ENCODE peak calls at places on chromosome 18, in ten cellular contexts. C, O, I, Q, N, K, Y, X, J and D are unnamed samples.

GRCh38 chr18:31648966-31649429 is 35.4 kb downstream of the B4GALT6 start:
- DNase-seq in N (peak; percentile 68), Q (no peak), O (no peak), Y (peak; percentile 27), J (no peak), X (no peak), C (no peak), K (no peak), I (no peak), D (no peak)

GRCh38 chr18:63088262-63088661 is 231.3 kb downstream of the BCL2 start:
- DNase-seq in Y (no peak), C (no peak), N (no peak), I (no peak), X (no peak), O (peak; percentile 74), K (no peak), J (no peak), Q (no peak), D (no peak)

GRCh38 chr18:55234366-55235093 is 275.3 kb upstream of the CCDC68 start:
- DNase-seq in C (peak; percentile 71), X (peak; percentile 85), K (peak; percentile 91), O (peak; percentile 93), N (peak; percentile 58), Y (peak; percentile 61), J (peak; percentile 87), I (peak; percentile 66), Q (no peak), D (peak; percentile 23)

GRCh38 chr18:12597775-12598174 is 60.1 kb downstream of the SPIRE1 start:
- DNase-seq in Q (no peak), J (no peak), O (no peak), K (no peak), I (peak; percentile 59), C (peak; percentile 71), X (peak; percentile 43), Y (peak; percentile 81), N (peak; percentile 89), D (no peak)

GRCh38 chr18:59874166-59874565 is 25.6 kb upstream of the PMAIP1 start:
- DNase-seq in I (no peak), Y (no peak), N (peak; percentile 91), Q (no peak), J (no peak), O (no peak), C (no peak), K (no peak), X (no peak), D (no peak)

GRCh38 chr18:58721586-58722160 is 50.4 kb downstream of the MALT1 start:
- DNase-seq in C (no peak), N (peak; percentile 17), Q (no peak), I (no peak), X (no peak), Y (no peak), K (no peak), J (no peak), O (no peak), D (no peak)

GRCh38 chr18:53796042-53796729 is 428.3 kb downstream of the MBD2 start:
- DNase-seq in Y (no peak), N (peak; percentile 91), C (no peak), I (no peak), K (no peak), Q (no peak), J (no peak), X (no peak), O (no peak), D (no peak)

GRCh38 chr18:69358197-69358895 is 42.3 kb upstream of the DOK6 start:
- DNase-seq in X (no peak), J (no peak), K (no peak), Q (no peak), C (no peak), I (no peak), N (no peak), Y (no peak), O (no peak), D (no peak)

GRCh38 chr18:11994708-11995444 is 13.6 kb downstream of the IMPA2 start:
- DNase-seq in J (no peak), K (no peak), O (peak; percentile 92), Q (no peak), I (peak; percentile 40), X (no peak), Y (no peak), C (no peak), N (no peak), D (no peak)

GRCh38 chr18:28728891-28729290 is 552.0 kb upstream of the CDH2 start:
- DNase-seq in Y (no peak), Q (no peak), N (peak; percentile 36), K (no peak), I (no peak), O (no peak), C (no peak), J (no peak), X (no peak), D (no peak)

GRCh38 chr18:61765097-61765496 is 127.7 kb downstream of the RNF152 start:
- DNase-seq in Y (no peak), J (no peak), I (no peak), X (no peak), Q (no peak), C (no peak), K (no peak), N (peak; percentile 93), O (no peak), D (no peak)

GRCh38 chr18:44786697-44787096 is 106.0 kb downstream of the SETBP1 start:
- DNase-seq in N (no peak), Q (no peak), O (no peak), J (no peak), X (no peak), I (no peak), K (no peak), Y (no peak), C (no peak), D (no peak)

GRCh38 chr18:43692291-43692690 is 415.0 kb upstream of the SYT4 start:
- DNase-seq in O (no peak), Q (no peak), J (no peak), Y (no peak), X (no peak), C (no peak), I (no peak), N (peak; percentile 87), K (no peak), D (no peak)

GRCh38 chr18:9915291-9916066 is 1.7 kb downstream of the VAPA start:
- DNase-seq in O (no peak), C (no peak), I (no peak), K (no peak), N (no peak), X (no peak), Y (no peak), Q (no peak), J (no peak), D (no peak)

GRCh38 chr18:58136865-58137264 is 92.8 kb downstream of the NEDD4L start:
- DNase-seq in I (no peak), N (no peak), Q (no peak), J (no peak), K (no peak), O (no peak), Y (no peak), C (no peak), X (no peak), D (no peak)

GRCh38 chr18:33201509-33201926 is 239.0 kb downstream of the CCDC178 start:
- DNase-seq in O (peak; percentile 86), X (peak; percentile 30), J (peak; percentile 25), Y (no peak), K (peak; percentile 73), C (no peak), N (peak; percentile 32), Q (no peak), I (no peak), D (no peak)

GRCh38 chr18:26656944-26657536 is 108.7 kb upstream of the KCTD1 start:
- DNase-seq in O (peak; percentile 86), N (peak; percentile 41), Q (no peak), K (no peak), C (peak; percentile 92), X (peak; percentile 81), J (peak; percentile 57), Y (no peak), I (peak; percentile 86), D (peak; percentile 87)

GRCh38 chr18:26657618-26658581 is 109.5 kb upstream of the KCTD1 start:
- DNase-seq in J (no peak), I (no peak), K (no peak), O (no peak), Y (no peak), Q (no peak), X (no peak), C (no peak), N (no peak), D (no peak)

GRCh38 chr18:26663001-26663400 is 114.6 kb upstream of the KCTD1 start:
- DNase-seq in Y (no peak), J (no peak), Q (no peak), X (no peak), K (no peak), N (no peak), O (no peak), C (no peak), I (no peak), D (no peak)
- H3K9me3 ChIP-seq in Y (no peaks in the 10 kb centered on the region), J (no peaks in the 10 kb centered on the region), Q (no peaks in the 10 kb centered on the region), X (no peaks in the 10 kb centered on the region), K (no peaks in the 10 kb centered on the region), N (no peaks in the 10 kb centered on the region), O (no peaks in the 10 kb centered on the region), C (no peaks in the 10 kb centered on the region), I (no peaks in the 10 kb centered on the region), D (no peaks in the 10 kb centered on the region)

GRCh38 chr18:48278081-48278480 is 131.1 kb downstream of the ZBTB7C start:
- DNase-seq in K (no peak), Q (no peak), O (no peak), I (no peak), Y (no peak), X (no peak), J (no peak), N (no peak), C (no peak), D (no peak)
- H3K4me3 ChIP-seq in K (no peak overlapping the region), Q (no peak overlapping the region), O (no peak overlapping the region), I (no peak overlapping the region), Y (no peak overlapping the region), X (no peak overlapping the region), J (no peak overlapping the region), N (no peak overlapping the region), C (no peak overlapping the region), D (no peak overlapping the region)

GRCh38 chr18:10985689-10986088 is 163.7 kb downstream of the PIEZO2 start:
- DNase-seq in O (no peak), J (no peak), K (no peak), Y (no peak), N (no peak), Q (no peak), I (no peak), C (no peak), X (no peak), D (no peak)
- H3K9me3 ChIP-seq in O (peaks cover 32% of the 10 kb centered on the region), J (no peaks in the 10 kb centered on the region), K (peaks cover 5% of the 10 kb centered on the region), Y (peaks cover 7% of the 10 kb centered on the region), N (no peaks in the 10 kb centered on the region), Q (no peaks in the 10 kb centered on the region), I (peaks cover 24% of the 10 kb centered on the region), C (peaks cover 18% of the 10 kb centered on the region), X (peaks cover 10% of the 10 kb centered on the region), D (peaks cover 12% of the 10 kb centered on the region)

DNA sequence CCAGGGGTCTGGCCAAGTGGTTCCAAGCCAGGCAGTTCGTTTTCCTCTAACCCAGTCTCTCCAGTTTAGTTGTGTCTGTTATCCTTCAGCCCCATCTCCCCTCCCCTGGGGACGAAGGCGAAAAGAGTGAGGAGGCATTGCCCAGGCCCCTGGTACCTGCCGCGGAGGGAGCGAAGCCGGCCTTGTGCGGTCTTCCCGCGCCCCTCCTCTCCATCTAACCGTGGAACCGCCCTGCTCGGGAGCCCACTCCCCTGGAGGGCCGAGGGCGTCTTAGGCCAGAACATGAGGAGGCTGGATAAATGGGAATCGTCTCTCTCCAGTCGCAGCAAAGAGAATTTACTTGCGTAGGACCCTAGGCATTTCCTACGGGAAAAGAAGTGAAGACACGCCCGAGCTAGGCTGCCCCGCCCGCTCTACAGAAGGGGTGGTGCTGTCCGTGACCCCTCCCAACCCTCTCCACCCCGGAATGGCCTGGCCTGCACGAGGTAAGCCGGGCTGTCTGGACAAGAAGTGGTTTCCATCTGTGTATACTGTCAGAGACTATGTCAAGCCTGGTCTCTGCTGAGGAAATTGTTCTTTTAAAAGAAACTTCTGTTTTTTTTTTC is 156.2 kb downstream of the MIB1 start:
- DNase-seq in I (no peak), C (no peak), K (no peak), X (no peak), Y (no peak), O (peak; percentile 65), N (no peak), Q (no peak), J (no peak), D (no peak)
- H3K4me3 ChIP-seq in I (no peak overlapping the region), C (no peak overlapping the region), K (no peak overlapping the region), X (no peak overlapping the region), Y (no peak overlapping the region), O (no peak overlapping the region), N (no peak overlapping the region), Q (no peak overlapping the region), J (no peak overlapping the region), D (no peak overlapping the region)